ENCODE peak calls at places on chromosomes 3 and 15, in four cellular contexts. B is K562; R is CD4-positive, alpha-beta T cell; O is upper lobe of right lung. L is an unnamed sample.

GRCh38 chr15:39392469-39393047 is 188.3 kb upstream of the THBS1 start:
- DNase-seq in B (peak), R (no peak), O (no peak), L (no peak)

GRCh38 chr15:67796728-67797127 is 28.6 kb upstream of the SKOR1 start:
- DNase-seq in B (no peak), R (no peak), O (no peak), L (no peak)

GRCh38 chr15:42371125-42371524 is 11.8 kb downstream of the CAPN3 start:
- DNase-seq in B (peak), R (no peak), O (no peak), L (no peak)

GRCh38 chr3:134373278-134373941 is 837 bp downstream of the AMOTL2 start:
- DNase-seq in B (no peak), R (no peak), O (peak), L (peak)

GRCh38 chr3:93969443-93969842 is 4.3 kb downstream of the PROS1 start:
- DNase-seq in B (peak), R (no peak), O (no peak), L (no peak)

GRCh38 chr3:190446492-190447301 is 3.0 kb downstream of the TMEM207 start:
- DNase-seq in B (no peak), R (no peak), O (no peak), L (no peak)

GRCh38 chr15:52040167-52040900 is 21.3 kb downstream of the MAPK6 start:
- DNase-seq in B (peak), R (no peak), O (no peak), L (no peak)

GRCh38 chr15:64024172-64025050 is 21.9 kb downstream of the DAPK2 start:
- DNase-seq in B (no peak), R (no peak), O (no peak), L (no peak)

GRCh38 chr3:71441925-71442620 is 141.5 kb downstream of the FOXP1 start:
- DNase-seq in B (no peak), R (no peak), O (no peak), L (no peak)

GRCh38 chr3:53753518-53754183 is 92.6 kb downstream of the CHDH start:
- DNase-seq in B (no peak), R (no peak), O (no peak), L (no peak)

GRCh38 chr3:29695201-29695904 is 414.5 kb downstream of the RBMS3 start:
- DNase-seq in B (no peak), R (no peak), O (no peak), L (no peak)

GRCh38 chr3:73729969-73730440 is 105.3 kb upstream of the PDZRN3 start:
- DNase-seq in B (no peak), R (no peak), O (peak), L (no peak)

GRCh38 chr3:143280984-143281383 is 161.4 kb downstream of the CHST2 start:
- DNase-seq in B (no peak), R (no peak), O (no peak), L (no peak)

GRCh38 chr3:150146891-150147761 is 176.4 kb upstream of the PFN2 start:
- DNase-seq in B (no peak), R (no peak), O (no peak), L (no peak)

GRCh38 chr3:16840111-16840444 is 44.7 kb upstream of the PLCL2 start:
- DNase-seq in B (no peak), R (no peak), O (no peak), L (no peak)

GRCh38 chr3:61239871-61240270 is 11.4 kb downstream of the FHIT start:
- DNase-seq in B (no peak), R (no peak), O (no peak), L (no peak)

GRCh38 chr15:98779463-98780071 is 131.2 kb downstream of the IGF1R start:
- DNase-seq in B (peak), R (peak), O (peak), L (peak)

GRCh38 chr15:49015896-49016295 is 30.4 kb downstream of the SECISBP2L start:
- DNase-seq in B (no peak), R (no peak), O (no peak), L (no peak)

GRCh38 chr3:111882799-111883198 is 23.7 kb downstream of the PHLDB2 start:
- DNase-seq in B (no peak), R (no peak), O (no peak), L (no peak)

GRCh38 chr15:92906038-92906437 is 5.9 kb downstream of the CHD2 start:
- DNase-seq in B (no peak), R (no peak), O (no peak), L (no peak)

GRCh38 chr3:46162975-46163550 is 45.0 kb downstream of the CCR1 start:
- DNase-seq in B (no peak), R (no peak), O (no peak), L (no peak)

GRCh38 chr3:113436794-113437193 is 4.5 kb downstream of the CFAP44 start:
- DNase-seq in B (no peak), R (no peak), O (no peak), L (no peak)

GRCh38 chr15:40258544-40258943 is 19.7 kb downstream of the PAK6 start:
- DNase-seq in B (no peak), R (no peak), O (no peak), L (no peak)

GRCh38 chr3:112002458-112002971 is 3.8 kb downstream of the TAGLN3 start:
- DNase-seq in B (no peak), R (no peak), O (no peak), L (no peak)

GRCh38 chr15:85462029-85462428 is 81.6 kb downstream of the AKAP13 start:
- DNase-seq in B (no peak), R (no peak), O (no peak), L (no peak)

GRCh38 chr15:92164327-92165000 is 229.2 kb upstream of the ST8SIA2 start:
- DNase-seq in B (no peak), R (no peak), O (no peak), L (no peak)

GRCh38 chr3:89276116-89276515 is 168.7 kb downstream of the EPHA3 start:
- DNase-seq in B (no peak), R (no peak), O (no peak), L (no peak)

GRCh38 chr3:39801216-39801615 is 8.2 kb upstream of the MYRIP start:
- DNase-seq in B (no peak), R (no peak), O (no peak), L (no peak)

GRCh38 chr3:9347887-9348286 is 15.0 kb upstream of the THUMPD3 start:
- DNase-seq in B (no peak), R (no peak), O (no peak), L (no peak)

GRCh38 chr15:64050281-64051092 is 4.2 kb upstream of the DAPK2 start:
- DNase-seq in B (no peak), R (no peak), O (peak), L (no peak)

GRCh38 chr3:186746008-186746407 is 28.8 kb downstream of the KNG1 start:
- DNase-seq in B (no peak), R (no peak), O (peak), L (peak)

GRCh38 chr3:42732829-42733459 is 30.3 kb upstream of the HHATL start:
- DNase-seq in B (peak), R (no peak), O (no peak), L (peak)
- TF ChIP-seq CTCF in B (peak), R (no peak), O (no peak), L (peak)

GRCh38 chr15:59632714-59633113 is 21.1 kb downstream of the GCNT3 start:
- DNase-seq in B (no peak), R (no peak), O (no peak), L (peak)
- TF ChIP-seq CTCF in B (peak), R (no peak), O (no peak), L (peak)

GRCh38 chr3:25960776-25961175 is 170.9 kb downstream of the OXSM start:
- DNase-seq in B (no peak), R (no peak), O (no peak), L (no peak)

GRCh38 chr3:25967385-25967784 is 177.5 kb downstream of the OXSM start:
- DNase-seq in B (no peak), R (no peak), O (no peak), L (no peak)

GRCh38 chr3:25957026-25957425 is 167.1 kb downstream of the OXSM start:
- DNase-seq in B (no peak), R (no peak), O (no peak), L (no peak)

DNA sequence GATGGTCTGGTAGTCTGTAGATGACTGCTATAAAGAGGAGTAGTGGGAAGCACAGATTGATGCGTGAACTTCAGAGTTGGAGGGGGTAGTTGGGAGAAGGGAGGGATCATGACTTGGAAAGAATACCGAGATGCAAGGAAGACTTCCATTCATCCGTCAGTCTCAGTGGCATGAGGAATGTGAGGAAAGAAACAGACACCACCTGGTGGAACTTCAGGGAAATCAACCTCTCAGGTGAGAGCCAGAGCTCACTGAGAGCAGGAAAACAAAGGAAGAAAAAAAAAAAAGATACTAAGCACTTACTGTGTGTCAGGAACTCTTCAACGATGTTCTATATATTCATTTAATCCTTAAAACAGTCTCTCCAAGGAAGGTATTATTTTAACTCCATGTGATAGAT is 172.4 kb downstream of the OXSM start:
- DNase-seq in B (no peak), R (no peak), O (no peak), L (no peak)
- TF ChIP-seq CTCF in B (no peak), R (no peak), O (peak), L (no peak)

DNA sequence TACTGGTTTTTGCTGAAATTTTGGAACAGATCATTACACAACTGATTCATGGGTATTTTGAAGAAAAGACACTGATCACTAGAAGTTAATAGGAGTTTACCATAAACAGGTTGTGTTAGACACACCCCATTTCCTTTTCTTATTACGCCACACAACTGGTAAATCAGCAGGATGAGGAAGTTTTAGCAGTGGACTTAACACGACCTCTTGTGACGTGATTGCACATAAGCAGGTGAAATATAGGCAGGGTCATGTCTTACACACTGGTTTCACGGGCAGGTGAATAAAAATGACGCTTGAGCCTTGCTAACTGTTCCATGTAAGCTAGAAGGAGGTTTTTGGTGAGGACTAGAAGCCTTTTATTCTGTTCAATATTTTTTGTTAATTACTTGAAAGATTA is 27.1 kb upstream of the TPRG1 start:
- DNase-seq in B (no peak), R (peak), O (no peak), L (no peak)
- TF ChIP-seq CTCF in B (no peak), R (peak), O (peak), L (no peak)

L was measured in endothelial cell.